ENCODE peak calls at places on chromosomes 11 and 22, in six cellular contexts. N, E, C, I, S and V are unnamed samples.
A peak's percentile ranks its signal among the peaks of the same experiment; 100 is the strongest.

GRCh38 chr11:2383823-2384722 is 7.0 kb downstream of the CD81 start:
- DNase-seq in S (no peak), C (no peak), E (no peak), N (no peak), I (no peak), V (no peak)

GRCh38 chr11:77407613-77408012 is 66.3 kb downstream of the PAK1 start:
- DNase-seq in N (peak; percentile 92), C (peak; percentile 85), E (no peak), I (peak; percentile 83), S (no peak), V (peak; percentile 73)

GRCh38 chr11:3905080-3905953 is 49.9 kb downstream of the STIM1 start:
- DNase-seq in E (peak; percentile 68), I (peak; percentile 80), S (no peak), N (no peak), C (peak; percentile 34), V (no peak)

GRCh38 chr11:71372693-71373657 is 75.2 kb downstream of the DHCR7 start:
- DNase-seq in N (peak; percentile 35), I (peak; percentile 32), E (no peak), S (no peak), C (no peak), V (no peak)

GRCh38 chr11:79438631-79439429 is 2.0 kb downstream of the TENM4 start:
- DNase-seq in E (no peak), S (peak; percentile 81), C (no peak), N (peak; percentile 20), I (no peak), V (peak; percentile 50)

GRCh38 chr11:34405079-34405858 is 33.5 kb upstream of the CAT start:
- DNase-seq in I (peak; percentile 49), S (no peak), N (no peak), C (no peak), E (no peak), V (no peak)

GRCh38 chr11:127843483-127844396 is 743.6 kb downstream of the ETS1 start:
- DNase-seq in E (peak; percentile 2), S (peak; percentile 32), I (peak; percentile 64), N (peak; percentile 80), C (peak; percentile 67), V (peak; percentile 21)

GRCh38 chr22:22907551-22908494 is 20.2 kb downstream of the IGLL5 start:
- DNase-seq in N (no peak), E (no peak), S (no peak), C (no peak), I (no peak), V (no peak)